ENCODE peak calls at places on chromosome 21, in five cellular contexts. G is AG09309, V is neural progenitor cell, A is mammary epithelial cell, H is MM.1S. D is an unnamed sample.

GRCh38 chr21:34202553-34203332 is 129.4 kb downstream of the MRPS6 start:
- DNase-seq in A (no peak), H (no peak), G (no peak), V (peak), D (no peak)

GRCh38 chr21:36732217-36732616 is 33.3 kb downstream of the SIM2 start:
- DNase-seq in G (no peak), H (no peak), V (no peak), A (no peak), D (no peak)

GRCh38 chr21:18114735-18115134 is 129.9 kb upstream of the CHODL start:
- DNase-seq in V (no peak), A (no peak), G (no peak), H (no peak), D (no peak)

GRCh38 chr21:38733973-38734546 is 71.7 kb upstream of the ETS2 start:
- DNase-seq in H (peak), G (no peak), A (peak), V (peak), D (peak)

GRCh38 chr21:17451364-17451869 is 61.4 kb upstream of the CXADR start:
- DNase-seq in A (peak), H (no peak), V (no peak), G (peak), D (peak)

GRCh38 chr21:34582506-34583150 is 32.3 kb downstream of the RCAN1 start:
- DNase-seq in V (peak), G (no peak), A (peak), H (peak), D (peak)

GRCh38 chr21:31609081-31609480 is 50.4 kb upstream of the SOD1 start:
- DNase-seq in A (no peak), V (peak), H (no peak), G (no peak), D (no peak)

GRCh38 chr21:25862596-25862995 is 127.8 kb downstream of the GABPA start:
- DNase-seq in H (peak), A (peak), G (no peak), V (peak), D (peak)

GRCh38 chr21:31624961-31625491 is 34.5 kb upstream of the SOD1 start:
- DNase-seq in H (no peak), V (no peak), G (no peak), A (no peak), D (no peak)

GRCh38 chr21:36661511-36662309 is 37.2 kb upstream of the SIM2 start:
- DNase-seq in H (no peak), V (peak), G (no peak), A (no peak), D (peak)

GRCh38 chr21:20306836-20307235 is 691.4 kb upstream of the NCAM2 start:
- DNase-seq in H (no peak), V (no peak), G (no peak), A (no peak), D (no peak)

GRCh38 chr21:16199539-16199938 is 469.8 kb downstream of the USP25 start:
- DNase-seq in H (peak), A (no peak), G (no peak), V (no peak), D (no peak)

GRCh38 chr21:18499761-18500376 is 96.3 kb upstream of the TMPRSS15 start:
- DNase-seq in A (no peak), H (peak), V (peak), G (no peak), D (peak)

GRCh38 chr21:46357684-46358425 is 33.9 kb downstream of the PCNT start:
- DNase-seq in H (no peak), A (no peak), V (no peak), G (no peak), D (no peak)

GRCh38 chr21:36004441-36004840 is 55.9 kb downstream of the SETD4 start:
- DNase-seq in G (peak), V (no peak), H (no peak), A (no peak), D (no peak)

GRCh38 chr21:25901580-25901979 is 166.8 kb downstream of the GABPA start:
- DNase-seq in A (no peak), G (no peak), H (no peak), V (no peak), D (no peak)

GRCh38 chr21:38784458-38785266 is 21.1 kb upstream of the ETS2 start:
- DNase-seq in V (no peak), A (no peak), G (no peak), H (no peak), D (no peak)

GRCh38 chr21:16084776-16085364 is 355.1 kb downstream of the USP25 start:
- DNase-seq in G (no peak), H (no peak), V (no peak), A (no peak), D (peak)

GRCh38 chr21:34865922-34866271 is 183.2 kb downstream of the RUNX1 start:
- DNase-seq in H (peak), V (peak), G (no peak), A (no peak), D (no peak)

GRCh38 chr21:34743831-34744230 is 75.0 kb downstream of the CLIC6 start:
- DNase-seq in G (peak), V (no peak), A (peak), H (no peak), D (peak)

DNA sequence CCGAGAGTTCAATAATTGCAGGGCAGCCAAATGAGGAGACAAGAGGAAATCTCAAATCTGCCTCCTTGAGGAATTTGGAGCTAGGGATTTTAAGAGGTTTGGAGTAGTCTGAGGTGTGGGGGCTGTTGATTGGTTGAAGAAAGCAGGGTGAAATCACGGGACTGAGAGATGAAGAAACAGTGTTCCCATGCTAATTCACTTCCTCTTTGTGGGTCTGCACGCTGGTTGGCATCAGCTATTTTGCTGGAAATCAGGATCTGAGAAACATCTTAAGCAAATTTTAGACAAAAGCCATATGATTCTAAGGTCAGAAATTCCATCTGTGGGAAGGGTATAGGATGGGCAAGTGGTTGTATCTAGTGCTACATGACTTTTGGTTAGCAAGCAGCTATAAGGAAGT is 107.1 kb upstream of the PAXBP1 start:
- DNase-seq in H (no peak), G (no peak), V (no peak), A (no peak), D (no peak)
- H3K4me3 ChIP-seq in H (no peak), G (no peak), V (no peak), A (no peak), D (no peak)

GRCh38 chr21:45290948-45291612 is 3.4 kb upstream of the POFUT2 start:
- DNase-seq in H (no peak), A (peak), V (no peak), G (no peak), D (peak)

GRCh38 chr21:45291613-45292398 is 4.1 kb upstream of the POFUT2 start:
- DNase-seq in A (no peak), H (no peak), G (no peak), V (no peak), D (no peak)

GRCh38 chr21:45288441-45288841 is 746 bp upstream of the POFUT2 start:
- DNase-seq in V (peak), A (no peak), H (no peak), G (no peak), D (no peak)

GRCh38 chr21:45289134-45289533 is 1.4 kb upstream of the POFUT2 start:
- DNase-seq in G (no peak), A (no peak), H (no peak), V (no peak), D (no peak)

GRCh38 chr21:45289655-45290515 is 2.2 kb upstream of the POFUT2 start:
- DNase-seq in V (no peak), H (no peak), G (no peak), A (no peak), D (no peak)
- TF ChIP-seq CTCF in V (peak), H (peak), G (peak), A (no peak), D (peak)

DNA sequence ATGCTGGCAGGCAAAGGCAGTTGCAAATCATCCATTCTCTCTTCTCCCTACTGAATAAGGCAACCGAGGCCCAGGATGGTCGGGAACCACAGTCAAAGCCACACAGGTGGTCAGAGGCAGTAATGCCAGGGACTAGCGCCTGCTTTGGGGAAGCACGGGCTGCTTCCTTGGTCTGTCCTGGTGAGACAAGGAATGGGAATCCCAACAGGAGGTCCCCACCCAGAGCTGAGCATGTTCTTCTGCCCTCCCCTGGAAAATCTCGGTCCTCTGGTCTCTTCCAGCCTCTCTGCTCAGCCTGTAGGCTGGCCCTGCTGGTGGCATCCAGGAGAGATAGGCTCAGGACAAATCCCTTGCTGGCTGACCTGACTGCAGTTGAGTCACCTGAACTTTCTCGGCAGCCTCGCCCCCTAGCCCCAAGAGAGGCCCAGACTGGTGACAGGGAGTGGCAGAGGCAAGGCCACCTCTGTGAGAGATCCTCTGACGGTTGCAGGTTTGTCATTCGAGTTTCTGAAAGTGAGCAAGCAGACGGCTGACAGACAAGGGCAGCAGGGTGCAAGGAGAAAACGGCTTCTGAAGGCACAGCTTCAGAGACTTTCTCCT is 5.8 kb downstream of the OLIG1 start:
- DNase-seq in V (peak), H (no peak), G (no peak), A (no peak), D (no peak)
- H3K4me3 ChIP-seq in V (no peak), H (no peak), G (no peak), A (no peak), D (no peak)

GRCh38 chr21:44265734-44266270 is 4.1 kb upstream of the DNMT3L start:
- DNase-seq in G (no peak), A (no peak), V (no peak), H (no peak), D (no peak)
- TF ChIP-seq CTCF in G (no peak), A (no peak), V (no peak), H (no peak), D (no peak)

DNA sequence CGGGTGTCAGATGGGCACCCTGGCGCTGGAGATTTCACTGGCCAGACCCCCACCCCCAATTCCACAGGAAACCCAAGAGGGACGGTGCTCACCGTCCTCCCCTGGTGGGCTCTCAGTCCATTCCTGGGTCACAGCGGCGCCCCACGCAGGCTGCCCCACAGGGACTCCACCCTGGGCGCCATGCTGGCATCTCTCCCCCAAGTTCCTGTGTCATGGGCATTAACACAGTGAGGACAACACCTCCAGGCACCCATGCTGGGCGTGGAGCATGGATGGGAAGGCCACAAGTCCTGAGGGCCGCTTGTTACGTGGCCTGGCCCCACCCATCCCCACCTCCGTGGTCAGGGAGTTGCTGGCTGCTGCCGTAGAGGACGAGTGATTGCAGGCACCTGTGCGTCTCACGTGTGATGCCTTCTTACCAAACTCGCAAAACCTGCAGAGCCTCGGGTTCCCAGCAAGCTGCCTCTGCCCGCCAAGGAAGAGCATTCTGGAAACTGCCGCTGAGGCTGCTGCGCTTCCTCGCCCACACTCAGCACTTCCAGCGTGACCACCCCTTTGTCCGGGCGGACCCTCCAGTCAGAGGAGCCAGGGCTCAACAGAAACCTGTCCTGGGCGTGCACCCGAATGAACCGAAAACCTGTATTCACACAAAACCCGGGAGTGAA is 60.3 kb downstream of the SLX9 start:
- DNase-seq in A (peak), H (no peak), V (no peak), G (no peak), D (no peak)
- H3K4me3 ChIP-seq in A (no peak), H (no peak), V (no peak), G (no peak), D (no peak)

DNA sequence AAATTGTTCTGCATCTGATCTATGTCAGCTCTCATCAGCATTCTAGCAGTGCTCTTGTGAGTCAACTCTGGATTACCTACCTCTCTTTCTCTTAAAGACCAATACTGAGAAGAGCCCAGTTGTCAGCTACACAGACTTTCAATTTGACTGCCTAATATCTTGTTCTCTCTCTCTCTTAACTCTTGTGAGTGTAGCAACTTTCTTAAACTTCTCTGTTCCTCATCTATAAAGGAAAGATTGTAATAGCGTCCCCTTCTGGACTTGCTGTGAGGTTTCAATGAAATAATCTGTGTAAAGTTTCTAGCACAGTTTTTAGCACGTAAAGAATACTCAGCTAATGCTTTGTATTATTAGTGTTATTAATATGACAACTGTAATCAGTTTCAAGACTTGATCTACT is 499.3 kb upstream of the ADAMTS5 start:
- DNase-seq in A (no peak), G (no peak), H (no peak), V (no peak), D (no peak)
- TF ChIP-seq CTCF in A (peak), G (no peak), H (no peak), V (peak), D (no peak)

GRCh38 chr21:41709965-41710822 is 56.7 kb downstream of the RIPK4 start:
- DNase-seq in V (no peak), G (no peak), A (no peak), H (no peak), D (no peak)
- H3K4me3 ChIP-seq in V (no peak), G (no peak), A (no peak), H (no peak), D (no peak)

GRCh38 chr21:28336299-28336698 is 656.4 kb downstream of the LTN1 start:
- DNase-seq in H (peak), G (peak), V (peak), A (peak), D (peak)
- TF ChIP-seq CTCF in H (peak), G (peak), V (peak), A (peak), D (peak)

GRCh38 chr21:42535602-42536171 is 22.0 kb downstream of the SLC37A1 start:
- DNase-seq in V (no peak), G (no peak), H (no peak), A (no peak), D (no peak)
- H3K4me3 ChIP-seq in V (no peak), G (no peak), H (no peak), A (no peak), D (no peak)

GRCh38 chr21:42833439-42833815 is 45.9 kb downstream of the WDR4 start:
- DNase-seq in H (peak), A (no peak), V (peak), G (no peak), D (no peak)
- TF ChIP-seq CTCF in H (peak), A (peak), V (peak), G (no peak), D (peak)